ENCODE peak calls at places on chromosomes 5 and 9, in ten cellular contexts. P is upper lobe of right lung; S is bronchial epithelial cell; B is activated CD8-positive, alpha-beta T cell treated with anti-CD3 and anti-CD28 coated beads for 36 hours; J is spleen; C is prostate gland; O is IMR-90; H is MM.1S; Z is neural crest cell; N is OCI-LY7. Q is an unnamed sample.

GRCh38 chr9:129145316-129145715 is 32.7 kb downstream of the IER5L start:
- DNase-seq in P (no peak), S (no peak), B (no peak), J (no peak), C (no peak), O (no peak), H (no peak), Z (no peak), N (no peak), Q (no peak)

GRCh38 chr5:179186092-179186419 is 125.9 kb downstream of the ZNF354C start:
- DNase-seq in P (no peak), S (no peak), B (no peak), J (peak; percentile 64), C (no peak), O (no peak), H (no peak), Z (no peak), N (no peak), Q (no peak)

GRCh38 chr5:113692466-113693204 is 179.1 kb downstream of the YTHDC2 start:
- DNase-seq in P (no peak), S (no peak), B (no peak), J (no peak), C (no peak), O (no peak), H (no peak), Z (no peak), N (no peak), Q (no peak)

GRCh38 chr5:168162464-168162863 is 129.0 kb upstream of the WWC1 start:
- DNase-seq in P (no peak), S (no peak), B (no peak), J (no peak), C (no peak), O (no peak), H (no peak), Z (no peak), N (no peak), Q (no peak)

GRCh38 chr5:52893105-52893504 is 96.0 kb upstream of the ITGA2 start:
- DNase-seq in P (no peak), S (peak; percentile 71), B (no peak), J (no peak), C (no peak), O (peak; percentile 90), H (no peak), Z (no peak), N (no peak), Q (no peak)

GRCh38 chr5:148005788-148006520 is 57.8 kb upstream of the SPINK5 start:
- DNase-seq in P (no peak), S (no peak), B (peak; percentile 5), J (no peak), C (no peak), O (peak; percentile 0), H (no peak), Z (no peak), N (peak; percentile 8), Q (no peak)

GRCh38 chr5:162488077-162488476 is 420.5 kb downstream of the GABRG2 start:
- DNase-seq in P (no peak), S (peak; percentile 15), B (no peak), J (no peak), C (no peak), O (no peak), H (no peak), Z (no peak), N (no peak), Q (no peak)

GRCh38 chr9:134492281-134492691 is 149.3 kb upstream of the COL5A1 start:
- DNase-seq in P (peak; percentile 72), S (no peak), B (no peak), J (no peak), C (no peak), O (peak; percentile 91), H (no peak), Z (no peak), N (no peak), Q (no peak)

GRCh38 chr5:168216989-168217388 is 74.5 kb upstream of the WWC1 start:
- DNase-seq in P (no peak), S (no peak), B (no peak), J (no peak), C (no peak), O (no peak), H (no peak), Z (no peak), N (no peak), Q (no peak)

GRCh38 chr5:127936439-127936972 is 147.1 kb upstream of the SLC12A2 start:
- DNase-seq in P (no peak), S (peak; percentile 77), B (peak; percentile 22), J (no peak), C (no peak), O (no peak), H (no peak), Z (no peak), N (no peak), Q (peak; percentile 53)

GRCh38 chr9:3040761-3041160 is 196.9 kb upstream of the PUM3 start:
- DNase-seq in P (no peak), S (no peak), B (no peak), J (no peak), C (no peak), O (no peak), H (no peak), Z (no peak), N (no peak), Q (no peak)

GRCh38 chr9:17589771-17590170 is 10.9 kb downstream of the SH3GL2 start:
- DNase-seq in P (no peak), S (no peak), B (no peak), J (no peak), C (no peak), O (no peak), H (no peak), Z (no peak), N (no peak), Q (no peak)

GRCh38 chr9:17588395-17588794 is 9.5 kb downstream of the SH3GL2 start:
- DNase-seq in P (no peak), S (peak; percentile 31), B (no peak), J (no peak), C (no peak), O (no peak), H (no peak), Z (no peak), N (no peak), Q (no peak)

GRCh38 chr9:17587113-17587512 is 8.2 kb downstream of the SH3GL2 start:
- DNase-seq in P (no peak), S (no peak), B (no peak), J (no peak), C (no peak), O (no peak), H (no peak), Z (no peak), N (no peak), Q (no peak)
- TF ChIP-seq CTCF in P (no peak), S (no peak), B (no peak), J (no peak), C (no peak), O (no peak), H (no peak), Z (no peak), N (no peak), Q (no peak)

GRCh38 chr9:138100711-138101349 is 223.2 kb downstream of the CACNA1B start:
- DNase-seq in P (peak; percentile 58), S (no peak), B (peak; percentile 26), J (peak; percentile 47), C (no peak), O (no peak), H (no peak), Z (no peak), N (peak; percentile 2), Q (peak; percentile 32)
- TF ChIP-seq CTCF in P (peak; percentile 8), S (no peak), B (peak; percentile 36), J (no peak), C (no peak), O (no peak), H (no peak), Z (no peak), N (peak; percentile 21), Q (no peak)

GRCh38 chr5:131536211-131536826 is 98.7 kb downstream of the RAPGEF6 start:
- DNase-seq in P (no peak), S (no peak), B (no peak), J (no peak), C (no peak), O (peak; percentile 74), H (peak; percentile 52), Z (no peak), N (peak; percentile 72), Q (peak; percentile 70)

GRCh38 chr5:131534995-131535394 is 100.0 kb downstream of the RAPGEF6 start:
- DNase-seq in P (no peak), S (no peak), B (no peak), J (no peak), C (no peak), O (peak; percentile 26), H (no peak), Z (no peak), N (no peak), Q (no peak)

GRCh38 chr5:131530706-131531331 is 104.2 kb downstream of the RAPGEF6 start:
- DNase-seq in P (no peak), S (no peak), B (no peak), J (no peak), C (no peak), O (peak; percentile 25), H (no peak), Z (no peak), N (no peak), Q (no peak)

GRCh38 chr5:131532016-131532640 is 102.9 kb downstream of the RAPGEF6 start:
- DNase-seq in P (no peak), S (no peak), B (peak; percentile 30), J (no peak), C (no peak), O (no peak), H (peak; percentile 17), Z (no peak), N (no peak), Q (no peak)

GRCh38 chr5:131533844-131534243 is 101.2 kb downstream of the RAPGEF6 start:
- DNase-seq in P (no peak), S (no peak), B (no peak), J (no peak), C (no peak), O (no peak), H (no peak), Z (no peak), N (no peak), Q (no peak)
- TF ChIP-seq CTCF in P (peak; percentile 22), S (no peak), B (peak; percentile 46), J (peak; percentile 12), C (no peak), O (no peak), H (peak; percentile 24), Z (peak; percentile 46), N (peak; percentile 38), Q (no peak)

GRCh38 chr9:120387257-120387999 is 192.5 kb downstream of the CDK5RAP2 start:
- DNase-seq in P (no peak), S (no peak), B (no peak), J (no peak), C (no peak), O (no peak), H (no peak), Z (no peak), N (no peak), Q (no peak)
- TF ChIP-seq CTCF in P (no peak), S (no peak), B (no peak), J (no peak), C (no peak), O (no peak), H (no peak), Z (no peak), N (no peak), Q (no peak)

DNA sequence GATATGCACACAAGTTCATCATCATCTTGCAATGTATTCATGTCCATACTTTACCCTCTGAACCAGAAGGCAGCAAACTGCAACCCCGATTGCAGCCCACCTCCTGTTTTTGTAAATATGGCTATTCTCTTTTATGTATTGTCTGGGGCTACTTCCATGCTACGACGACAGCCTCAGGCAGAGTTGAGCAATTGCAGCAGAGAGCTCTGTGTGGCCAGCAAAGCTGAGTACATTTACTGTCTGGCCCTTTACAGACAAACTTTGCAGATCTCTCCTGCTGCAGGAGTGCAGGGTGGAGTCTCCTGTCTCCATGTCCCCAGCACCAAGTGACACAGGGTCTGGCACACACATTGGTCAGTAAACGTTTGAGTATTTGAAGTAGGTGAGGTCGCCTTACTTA is 27.0 kb downstream of the PRRC2B start:
- DNase-seq in P (no peak), S (peak; percentile 42), B (no peak), J (no peak), C (peak; percentile 61), O (peak; percentile 60), H (no peak), Z (no peak), N (no peak), Q (no peak)
- TF ChIP-seq CTCF in P (peak; percentile 28), S (no peak), B (no peak), J (no peak), C (peak; percentile 32), O (no peak), H (no peak), Z (peak; percentile 11), N (no peak), Q (no peak)

Q was measured in GM13976.